ENCODE peak calls at places on chromosome 10, in five cellular contexts. H, F, Z, N and K are unnamed samples.

GRCh38 chr10:78264361-78264760 is 230.7 kb downstream of the RPS24 start:
- DNase-seq in N (no peak), F (no peak), Z (no peak), H (no peak), K (no peak)

GRCh38 chr10:31757831-31758230 is 170.8 kb downstream of the ARHGAP12 start:
- DNase-seq in F (no peak), Z (no peak), N (no peak), H (no peak), K (no peak)

GRCh38 chr10:11875499-11876281 is 52.5 kb downstream of the PROSER2 start:
- DNase-seq in N (peak; percentile 70), Z (peak; percentile 95), F (peak; percentile 91), H (peak; percentile 65), K (peak; percentile 98)

GRCh38 chr10:89114846-89115625 is 92.1 kb downstream of the CH25H start:
- DNase-seq in N (no peak), Z (no peak), H (no peak), F (no peak), K (no peak)

GRCh38 chr10:86650151-86650550 is 4.2 kb upstream of the OPN4 start:
- DNase-seq in N (no peak), H (no peak), Z (no peak), F (no peak), K (no peak)

GRCh38 chr10:131070856-131071255 is 240.7 kb downstream of the TCERG1L start:
- DNase-seq in N (no peak), Z (no peak), F (peak; percentile 60), H (peak; percentile 5), K (no peak)

GRCh38 chr10:67609996-67610793 is 85.8 kb downstream of the CTNNA3 start:
- DNase-seq in Z (no peak), N (no peak), F (no peak), H (no peak), K (no peak)

GRCh38 chr10:35439172-35439571 is 102.9 kb downstream of the CCNY start:
- DNase-seq in Z (no peak), F (no peak), H (no peak), N (no peak), K (no peak)

GRCh38 chr10:46542567-46543323 is 13.7 kb downstream of the GPRIN2 start:
- DNase-seq in Z (no peak), H (no peak), N (no peak), F (peak; percentile 77), K (peak; percentile 2)

GRCh38 chr10:89633484-89633883 is 11.6 kb downstream of the PANK1 start:
- DNase-seq in N (no peak), H (no peak), Z (no peak), F (no peak), K (no peak)

GRCh38 chr10:5547934-5548660 is 23.3 kb downstream of the CALML3 start:
- DNase-seq in Z (peak; percentile 51), H (no peak), F (peak; percentile 81), N (no peak), K (peak; percentile 79)

GRCh38 chr10:5546891-5547683 is 22.3 kb downstream of the CALML3 start:
- DNase-seq in Z (peak; percentile 81), H (no peak), N (no peak), F (peak; percentile 62), K (peak; percentile 49)

GRCh38 chr10:108849688-108850087 is 1073.6 kb downstream of the XPNPEP1 start:
- DNase-seq in Z (no peak), N (no peak), F (no peak), H (no peak), K (no peak)

GRCh38 chr10:17835688-17836087 is 26.5 kb downstream of the MRC1 start:
- DNase-seq in F (no peak), N (no peak), Z (no peak), H (no peak), K (no peak)

GRCh38 chr10:120221873-120222485 is 235.0 kb upstream of the PLPP4 start:
- DNase-seq in N (no peak), F (no peak), Z (no peak), H (no peak), K (no peak)

GRCh38 chr10:121675344-121675743 is 77.1 kb upstream of the FGFR2 start:
- DNase-seq in Z (no peak), N (no peak), F (no peak), H (no peak), K (no peak)

GRCh38 chr10:15427836-15428414 is 56.8 kb upstream of the FAM171A1 start:
- DNase-seq in N (no peak), H (no peak), Z (no peak), F (no peak), K (no peak)

GRCh38 chr10:77417359-77417758 is 220.2 kb downstream of the KCNMA1 start:
- DNase-seq in H (no peak), F (no peak), Z (no peak), N (no peak), K (no peak)

GRCh38 chr10:86651631-86652331 is 2.6 kb upstream of the OPN4 start:
- DNase-seq in F (peak; percentile 44), Z (no peak), H (no peak), N (peak; percentile 5), K (no peak)

GRCh38 chr10:55311823-55312431 is 510.9 kb upstream of the PCDH15 start:
- DNase-seq in F (no peak), N (no peak), H (no peak), Z (no peak), K (no peak)

GRCh38 chr10:89073719-89074118 is 83.1 kb downstream of the FAS start:
- DNase-seq in N (no peak), H (no peak), F (no peak), Z (no peak), K (no peak)

GRCh38 chr10:15370212-15370740 is 813 bp downstream of the FAM171A1 start:
- DNase-seq in H (peak; percentile 31), Z (no peak), F (no peak), N (peak; percentile 17), K (peak; percentile 26)

GRCh38 chr10:91603931-91604331 is 28.9 kb downstream of the PPP1R3C start:
- DNase-seq in F (no peak), Z (no peak), N (no peak), H (no peak), K (no peak)

GRCh38 chr10:576130-576465 is 113.4 kb downstream of the DIP2C start:
- DNase-seq in H (no peak), N (no peak), Z (no peak), F (no peak), K (peak; percentile 79)

GRCh38 chr10:111076191-111076681 is 593 bp upstream of the ADRA2A start:
- DNase-seq in N (peak; percentile 52), Z (peak; percentile 75), H (peak; percentile 63), F (no peak), K (peak; percentile 61)

GRCh38 chr10:27696466-27696865 is 49.2 kb downstream of the MKX start:
- DNase-seq in F (no peak), H (no peak), Z (no peak), N (no peak), K (no peak)
- H3K4me3 ChIP-seq in F (no peak overlapping the region), H (no peak overlapping the region), Z (no peak overlapping the region), N (no peak overlapping the region), K (no peak overlapping the region)

DNA sequence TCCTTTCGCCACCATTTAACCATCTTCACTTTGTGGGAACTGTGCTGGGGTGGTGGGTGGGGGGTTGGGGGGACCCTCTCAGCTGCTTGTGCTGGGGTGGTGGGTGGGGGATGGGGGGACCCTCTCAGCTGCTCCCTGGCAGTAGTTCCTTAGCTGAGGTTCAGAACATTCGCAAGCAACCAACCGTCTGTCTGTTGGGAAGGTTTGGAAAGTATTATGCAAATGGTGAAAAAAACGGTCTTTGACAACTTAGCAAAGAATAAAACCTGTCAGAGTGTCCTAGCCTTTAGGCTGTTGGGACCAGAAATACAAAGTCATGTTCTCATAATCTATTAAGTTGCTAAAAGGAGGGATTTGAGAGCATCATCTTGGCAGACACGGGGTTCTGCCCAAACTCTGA is 14.2 kb upstream of the SRGN start:
- DNase-seq in Z (no peak), N (no peak), H (no peak), F (no peak), K (no peak)
- TF ChIP-seq POLR2A in Z (no peak), N (no peak), H (no peak), F (no peak), K (no peak)

GRCh38 chr10:124696446-124697392 is 47.5 kb downstream of the FAM53B start:
- DNase-seq in F (no peak), N (no peak), H (no peak), Z (no peak), K (peak; percentile 56)
- H3K4me3 ChIP-seq in F (no peak overlapping the region), N (no peak overlapping the region), H (no peak overlapping the region), Z (no peak overlapping the region), K (no peak overlapping the region)

GRCh38 chr10:50621981-50622496 is 1.7 kb downstream of the SGMS1 start:
- DNase-seq in H (peak; percentile 98), F (peak; percentile 97), Z (peak; percentile 98), N (peak; percentile 95), K (peak; percentile 99)
- TF ChIP-seq POLR2A in H (peak; percentile 64), F (peak; percentile 52), Z (peak; percentile 47), N (no peak), K (no peak)

GRCh38 chr10:43404675-43405221 is 4.2 kb downstream of the HNRNPF start:
- DNase-seq in F (no peak), N (no peak), H (no peak), Z (no peak), K (no peak)
- H3K4me3 ChIP-seq in F (no peak overlapping the region), N (no peak overlapping the region), H (no peak overlapping the region), Z (no peak overlapping the region), K (no peak overlapping the region)

GRCh38 chr10:45501791-45502190 is 127.8 kb downstream of the ALOX5 start:
- DNase-seq in F (no peak), H (no peak), Z (no peak), N (no peak), K (no peak)

GRCh38 chr10:45502458-45502857 is 128.4 kb downstream of the ALOX5 start:
- DNase-seq in N (no peak), H (no peak), Z (no peak), F (no peak), K (no peak)

GRCh38 chr10:45500798-45501197 is 126.8 kb downstream of the ALOX5 start:
- DNase-seq in H (no peak), F (no peak), N (no peak), Z (no peak), K (no peak)

GRCh38 chr10:45509491-45509890 is 135.5 kb downstream of the ALOX5 start:
- DNase-seq in Z (no peak), H (no peak), N (no peak), F (no peak), K (no peak)

GRCh38 chr10:45505336-45505735 is 131.3 kb downstream of the ALOX5 start:
- DNase-seq in H (no peak), N (no peak), Z (no peak), F (no peak), K (no peak)
- TF ChIP-seq POLR2A in H (no peak), N (no peak), Z (no peak), F (no peak), K (no peak)